ENCODE peak calls at places on chromosomes 11 and 22, in four cellular contexts. T, J, N and W are unnamed samples.

GRCh38 chr11:120569903-120570302 is 58.4 kb downstream of the GRIK4 start:
- DNase-seq in T (no peak), J (no peak), N (no peak), W (no peak)

GRCh38 chr22:48954781-48955311 is 872.8 kb downstream of the BRD1 start:
- DNase-seq in T (no peak), J (no peak), N (no peak), W (no peak)

GRCh38 chr11:109241988-109242387 is 180.0 kb upstream of the C11orf87 start:
- DNase-seq in T (no peak), J (no peak), N (no peak), W (no peak)

GRCh38 chr11:47105974-47106373 is 70.7 kb downstream of the ARFGAP2 start:
- DNase-seq in T (no peak), J (no peak), N (no peak), W (no peak)

GRCh38 chr22:27580311-27580897 is 221.2 kb downstream of the MN1 start:
- DNase-seq in T (no peak), J (no peak), N (no peak), W (no peak)

GRCh38 chr22:41822289-41823057 is 10.4 kb upstream of the SREBF2 start:
- DNase-seq in T (no peak), J (peak), N (no peak), W (no peak)

GRCh38 chr22:45240137-45240809 is 421 bp downstream of the KIAA0930 start:
- DNase-seq in T (no peak), J (no peak), N (no peak), W (no peak)

GRCh38 chr11:120174866-120175265 is 36.0 kb upstream of the OAF start:
- DNase-seq in T (no peak), J (no peak), N (no peak), W (no peak)

GRCh38 chr22:49181431-49181830 is 646.2 kb downstream of the BRD1 start:
- DNase-seq in T (no peak), J (no peak), N (no peak), W (no peak)

GRCh38 chr11:86673872-86674750 is 1.7 kb upstream of the ME3 start:
- DNase-seq in T (no peak), J (no peak), N (no peak), W (no peak)